ENCODE peak calls at places on chromosome 18, in seven cellular contexts. P, V, G, Q, M, F and B are unnamed samples.
A peak's percentile ranks its signal among the peaks of the same experiment; 100 is the strongest.

GRCh38 chr18:3595282-3596273 is 145.6 kb downstream of the TGIF1 start:
- DNase-seq in P (peak; percentile 35), V (no peak), G (peak; percentile 84), Q (peak; percentile 92), M (peak; percentile 76), F (no peak), B (peak; percentile 58)

GRCh38 chr18:59140287-59140885 is 702 bp downstream of the SEC11C start:
- DNase-seq in P (peak; percentile 33), V (no peak), G (no peak), Q (no peak), M (peak; percentile 56), F (no peak), B (no peak)

GRCh38 chr18:55247032-55247431 is 287.8 kb upstream of the CCDC68 start:
- DNase-seq in P (no peak), V (no peak), G (no peak), Q (no peak), M (no peak), F (no peak), B (no peak)

GRCh38 chr18:44733069-44733753 is 52.5 kb downstream of the SETBP1 start:
- DNase-seq in P (peak; percentile 45), V (no peak), G (peak; percentile 69), Q (peak; percentile 30), M (peak; percentile 71), F (no peak), B (no peak)

GRCh38 chr18:48060346-48060745 is 129.9 kb upstream of the SMAD2 start:
- DNase-seq in P (no peak), V (no peak), G (no peak), Q (no peak), M (no peak), F (peak; percentile 19), B (no peak)

GRCh38 chr18:57619881-57620280 is 1.8 kb downstream of the NARS1 start:
- DNase-seq in P (no peak), V (no peak), G (no peak), Q (no peak), M (no peak), F (no peak), B (no peak)

GRCh38 chr18:58194028-58194427 is 150.0 kb downstream of the NEDD4L start:
- DNase-seq in P (no peak), V (no peak), G (no peak), Q (no peak), M (peak; percentile 95), F (no peak), B (no peak)

GRCh38 chr18:59839931-59840685 is 59.7 kb upstream of the PMAIP1 start:
- DNase-seq in P (no peak), V (no peak), G (no peak), Q (no peak), M (no peak), F (no peak), B (no peak)

GRCh38 chr18:43422483-43422882 is 145.2 kb upstream of the SYT4 start:
- DNase-seq in P (no peak), V (no peak), G (no peak), Q (no peak), M (peak; percentile 57), F (no peak), B (peak; percentile 72)

GRCh38 chr18:72843743-72844142 is 24.0 kb downstream of the NETO1 start:
- DNase-seq in P (no peak), V (no peak), G (no peak), Q (no peak), M (no peak), F (no peak), B (no peak)

GRCh38 chr18:80246656-80247402 is 485 bp downstream of the PARD6G start:
- DNase-seq in P (peak; percentile 15), V (no peak), G (no peak), Q (no peak), M (peak; percentile 60), F (peak; percentile 68), B (no peak)

GRCh38 chr18:59540819-59541218 is 156.4 kb downstream of the CCBE1 start:
- DNase-seq in P (no peak), V (no peak), G (no peak), Q (no peak), M (no peak), F (no peak), B (no peak)

GRCh38 chr18:44514106-44514505 is 166.6 kb upstream of the SETBP1 start:
- DNase-seq in P (no peak), V (no peak), G (no peak), Q (no peak), M (no peak), F (no peak), B (no peak)

GRCh38 chr18:21117385-21118135 is 5.9 kb upstream of the ROCK1 start:
- DNase-seq in P (no peak), V (no peak), G (peak; percentile 67), Q (peak; percentile 77), M (peak; percentile 14), F (no peak), B (no peak)

GRCh38 chr18:39344487-39344886 is 1778.9 kb upstream of the CELF4 start:
- DNase-seq in P (no peak), V (no peak), G (no peak), Q (no peak), M (no peak), F (no peak), B (no peak)

GRCh38 chr18:21602302-21602592 is 1.7 kb upstream of the ESCO1 start:
- DNase-seq in P (no peak), V (no peak), G (no peak), Q (no peak), M (no peak), F (no peak), B (no peak)

GRCh38 chr18:73199151-73199550 is 331.4 kb upstream of the NETO1 start:
- DNase-seq in P (no peak), V (no peak), G (no peak), Q (no peak), M (no peak), F (no peak), B (no peak)

GRCh38 chr18:8709248-8710059 is 4.1 kb downstream of the MTCL1 start:
- DNase-seq in P (no peak), V (no peak), G (no peak), Q (no peak), M (no peak), F (no peak), B (no peak)

GRCh38 chr18:46630160-46630559 is 26.9 kb downstream of the LOXHD1 start:
- DNase-seq in P (peak; percentile 71), V (no peak), G (no peak), Q (peak; percentile 38), M (peak; percentile 35), F (no peak), B (no peak)

GRCh38 chr18:45626330-45627203 is 11.3 kb downstream of the SLC14A2 start:
- DNase-seq in P (no peak), V (no peak), G (peak; percentile 52), Q (no peak), M (peak; percentile 85), F (no peak), B (no peak)

GRCh38 chr18:36297419-36298112 is at the start of gene FHOD3:
- DNase-seq in P (no peak), V (no peak), G (peak; percentile 40), Q (no peak), M (peak; percentile 72), F (peak; percentile 76), B (no peak)